ENCODE peak calls at places on chromosomes 11 and 22, in five cellular contexts. Z is esophagus squamous epithelium, H is right lobe of liver, R is dorsolateral prefrontal cortex, F is HFF-Myc. L is an unnamed sample.

GRCh38 chr11:2386591-2386990 is 9.5 kb downstream of the CD81 start:
- DNase-seq in Z (no peak), F (no peak), H (no peak), R (no peak), L (no peak)

GRCh38 chr22:39712938-39713525 is 142.5 kb downstream of the CACNA1I start:
- DNase-seq in R (peak; percentile 11), H (no peak), F (no peak), Z (no peak), L (no peak)

GRCh38 chr11:18720086-18720810 is 5.7 kb downstream of the IGSF22 start:
- DNase-seq in Z (no peak), H (no peak), R (no peak), F (no peak), L (no peak)

GRCh38 chr11:134476435-134477021 is 64.5 kb upstream of the B3GAT1 start:
- DNase-seq in R (no peak), H (no peak), Z (no peak), F (no peak), L (no peak)

GRCh38 chr22:22848364-22848866 is 39.2 kb upstream of the IGLL5 start:
- DNase-seq in F (no peak), H (peak; percentile 68), Z (no peak), R (no peak), L (no peak)

GRCh38 chr11:15969701-15970329 is 386.5 kb downstream of the SOX6 start:
- DNase-seq in R (no peak), F (peak; percentile 27), H (no peak), Z (no peak), L (peak; percentile 78)

GRCh38 chr22:23827351-23827995 is 11.3 kb downstream of the DERL3 start:
- DNase-seq in Z (no peak), R (no peak), F (no peak), H (no peak), L (no peak)

GRCh38 chr11:103863497-103863896 is 172.9 kb upstream of the DDI1 start:
- DNase-seq in Z (no peak), F (no peak), R (no peak), H (no peak), L (no peak)

GRCh38 chr11:83572521-83572920 is 286.4 kb upstream of the CCDC90B start:
- DNase-seq in F (no peak), R (no peak), Z (no peak), H (no peak), L (no peak)

GRCh38 chr11:44407211-44407996 is 97.5 kb upstream of the ALX4 start:
- DNase-seq in Z (no peak), H (no peak), F (no peak), R (no peak), L (no peak)

GRCh38 chr11:64766881-64767280 is 7.1 kb upstream of the PYGM start:
- DNase-seq in Z (no peak), R (no peak), F (no peak), H (peak; percentile 15), L (no peak)

GRCh38 chr11:59510917-59511589 is at the start of gene OR4D9:
- DNase-seq in H (no peak), F (no peak), R (no peak), Z (no peak), L (no peak)

GRCh38 chr11:91778758-91779157 is 445.9 kb upstream of the FAT3 start:
- DNase-seq in F (no peak), H (no peak), R (no peak), Z (no peak), L (no peak)

GRCh38 chr11:113818426-113818825 is 38.8 kb downstream of the CLDN25 start:
- DNase-seq in R (no peak), Z (no peak), H (no peak), F (no peak), L (no peak)

GRCh38 chr11:111770581-111771134 is 4.5 kb upstream of the PPP2R1B start:
- DNase-seq in Z (no peak), R (no peak), H (no peak), F (no peak), L (no peak)

GRCh38 chr22:29872145-29872893 is 10.7 kb upstream of the MTMR3 start:
- DNase-seq in F (no peak), Z (no peak), R (no peak), H (no peak), L (no peak)

GRCh38 chr11:23974046-23974445 is 522.8 kb upstream of the LUZP2 start:
- DNase-seq in Z (no peak), R (no peak), F (no peak), H (no peak), L (no peak)

GRCh38 chr22:40512426-40513136 is 123.9 kb downstream of the MRTFA start:
- DNase-seq in R (no peak), H (no peak), Z (no peak), F (peak; percentile 82), L (peak; percentile 99)

GRCh38 chr11:72338741-72339140 is 94.8 kb upstream of the PHOX2A start:
- DNase-seq in H (no peak), R (no peak), Z (no peak), F (no peak), L (no peak)

GRCh38 chr11:37323843-37324242 is 725.8 kb upstream of the RAG2 start:
- DNase-seq in R (no peak), F (no peak), H (no peak), Z (no peak), L (no peak)

GRCh38 chr11:37317803-37318202 is 719.8 kb upstream of the RAG2 start:
- DNase-seq in R (no peak), F (no peak), H (no peak), Z (no peak), L (no peak)

GRCh38 chr11:37322333-37323194 is 724.5 kb upstream of the RAG2 start:
- DNase-seq in Z (no peak), R (no peak), F (no peak), H (no peak), L (no peak)

DNA sequence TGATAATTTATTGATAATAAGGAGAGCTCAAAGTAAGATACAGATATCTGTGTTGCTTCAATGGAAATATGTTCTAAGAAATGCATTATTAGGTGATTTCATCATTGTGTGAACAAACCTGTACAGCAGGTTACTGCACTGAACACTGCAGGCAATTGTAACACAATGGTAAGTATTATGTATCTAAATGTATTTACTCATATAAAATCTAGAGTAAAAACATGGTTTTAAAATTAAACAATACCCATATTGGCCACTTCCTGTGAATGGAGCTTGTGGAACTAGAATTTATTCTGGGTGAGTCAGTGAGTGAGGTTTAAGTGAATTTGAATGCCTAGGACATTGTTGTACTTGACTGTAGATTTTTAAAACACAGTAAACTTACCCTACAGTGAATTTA is 722.9 kb upstream of the RAG2 start:
- DNase-seq in F (no peak), Z (no peak), R (no peak), H (no peak), L (no peak)
- TF ChIP-seq CTCF in F (no peak), Z (no peak), R (no peak), H (no peak), L (no peak)

DNA sequence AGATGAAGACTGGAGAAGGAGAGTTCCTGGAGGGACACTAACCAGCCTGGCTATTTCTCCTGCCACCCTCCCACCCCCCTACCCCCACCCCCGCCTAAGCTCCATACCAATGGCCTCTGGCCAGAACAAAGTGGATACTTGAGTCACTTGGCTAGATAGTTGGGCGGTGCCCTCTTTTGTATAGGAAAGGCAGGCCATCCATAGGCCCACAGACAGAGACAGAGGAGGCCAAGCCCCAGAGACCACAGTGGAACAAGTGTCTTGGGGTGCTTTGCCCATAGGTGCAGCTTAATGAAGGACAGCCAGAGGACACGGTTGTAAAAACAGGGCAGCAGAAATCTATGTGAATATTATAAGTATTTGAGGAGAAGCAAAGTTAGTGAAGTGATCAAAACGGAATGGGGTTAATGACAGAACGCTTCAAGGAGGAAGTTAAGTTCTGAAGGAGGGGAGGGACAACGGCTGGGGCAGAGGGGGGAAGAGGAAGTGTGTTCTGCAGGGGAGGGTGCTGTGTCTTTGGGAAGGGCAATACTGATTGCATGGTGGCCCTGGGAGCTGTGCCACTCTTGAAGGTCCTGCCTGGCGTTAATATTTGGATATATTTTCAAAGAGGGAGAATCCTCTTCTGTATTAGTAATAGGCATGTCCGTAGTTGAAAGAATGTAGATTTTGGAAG is 32.7 kb downstream of the FLI1 start:
- DNase-seq in R (no peak), H (no peak), Z (peak; percentile 12), F (no peak), L (no peak)
- H3K4me3 ChIP-seq in R (no peak overlapping the region), H (no peak overlapping the region), Z (no peak overlapping the region), F (no peak overlapping the region), L (no peak overlapping the region)

GRCh38 chr22:20589614-20590476 is 82.4 kb downstream of the MED15 start:
- DNase-seq in F (no peak), Z (no peak), H (no peak), R (no peak), L (no peak)

GRCh38 chr22:20591295-20591645 is 83.9 kb downstream of the MED15 start:
- DNase-seq in R (no peak), Z (no peak), H (no peak), F (no peak), L (no peak)

GRCh38 chr22:20588843-20589581 is 81.6 kb downstream of the MED15 start:
- DNase-seq in Z (no peak), R (no peak), H (peak; percentile 17), F (no peak), L (no peak)

GRCh38 chr22:20590477-20591294 is 83.3 kb downstream of the MED15 start:
- DNase-seq in R (no peak), H (no peak), Z (no peak), F (no peak), L (no peak)

DNA sequence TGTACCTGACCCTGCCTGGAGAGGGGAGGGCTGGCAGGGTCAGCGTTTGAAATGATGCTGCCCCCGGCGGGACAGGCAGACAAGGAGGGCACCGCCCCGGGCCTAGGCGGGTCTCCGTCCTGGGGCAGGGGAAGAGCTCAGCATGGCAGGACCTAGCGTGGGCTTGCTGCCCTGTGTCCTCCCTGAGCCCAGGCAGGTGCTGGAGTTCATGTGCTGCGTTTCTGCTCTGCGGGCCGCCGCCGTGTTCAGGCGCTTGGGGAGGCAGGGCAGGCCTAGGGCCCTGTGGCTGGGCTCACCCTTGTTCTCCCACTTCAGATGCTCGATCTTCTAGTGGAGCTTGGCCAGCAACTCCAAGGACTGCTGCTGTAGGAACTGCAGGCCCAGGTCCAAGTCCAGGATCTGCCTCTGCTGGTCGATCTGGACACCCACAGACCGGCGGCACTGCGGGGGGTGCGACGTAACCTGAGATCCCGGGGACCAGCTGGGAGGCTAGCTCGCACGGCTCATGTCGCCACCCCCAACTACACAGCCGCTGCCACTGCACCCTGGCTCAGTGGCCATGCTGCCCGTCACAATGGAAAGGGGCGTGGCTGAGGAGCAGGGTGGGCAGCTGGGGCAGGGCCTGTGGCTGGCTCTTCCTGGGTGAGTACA is 84.4 kb downstream of the MED15 start:
- DNase-seq in F (no peak), H (peak; percentile 20), R (no peak), Z (no peak), L (no peak)
- TF ChIP-seq CTCF in F (no peak), H (no peak), R (no peak), Z (no peak), L (no peak)

DNA sequence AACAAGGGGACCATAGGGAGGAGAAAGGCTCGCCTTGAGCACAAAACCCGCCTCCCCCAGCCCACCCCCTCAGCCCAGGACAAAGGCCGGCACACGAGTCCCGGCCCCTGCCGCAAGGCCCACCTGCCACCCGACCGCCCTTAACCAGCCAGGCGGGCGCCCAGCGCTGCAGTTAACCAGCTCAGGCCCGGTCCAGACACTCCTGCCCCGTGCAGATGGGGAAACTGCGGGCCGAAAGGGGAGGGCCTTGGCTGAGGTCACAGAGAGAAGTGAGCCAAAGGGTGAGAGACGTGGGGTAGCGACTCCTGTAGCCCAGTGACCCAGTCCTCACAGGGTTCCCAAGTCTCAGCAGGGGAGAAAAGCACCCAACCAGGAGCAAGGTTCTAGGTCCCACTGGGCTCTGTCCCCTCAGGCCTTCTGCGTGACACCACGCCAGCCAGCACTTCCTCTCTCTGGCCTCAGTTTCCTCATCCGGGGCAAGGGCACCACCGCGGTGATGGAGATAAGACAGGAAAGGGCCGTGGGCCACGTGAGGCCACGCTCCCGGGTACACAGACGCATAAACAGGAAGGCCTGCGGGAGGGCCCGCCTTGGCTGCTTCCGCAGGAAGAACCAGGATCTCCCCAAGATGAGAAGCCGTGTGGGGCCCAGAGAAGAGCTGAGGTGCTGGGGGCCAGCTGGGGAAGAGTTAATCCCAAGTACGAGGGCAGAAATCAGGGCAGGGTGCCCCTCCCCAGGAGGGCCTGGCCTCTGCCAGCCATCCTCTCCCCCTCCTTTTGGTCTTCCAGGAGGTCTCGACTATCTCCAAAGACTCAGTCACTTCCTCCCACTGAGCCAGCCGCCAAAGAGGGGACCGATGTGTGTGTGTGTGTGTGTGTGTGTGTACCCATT is 1.8 kb downstream of the MFNG start:
- DNase-seq in F (no peak), R (peak; percentile 63), Z (peak; percentile 67), H (peak; percentile 86), L (no peak)
- H3K4me3 ChIP-seq in F (no peak overlapping the region), R (peak overlapping the region; percentile 19), Z (peak overlapping the region; percentile 51), H (peak overlapping the region; percentile 41), L (no peak overlapping the region)